ENCODE peak calls at places on chromosomes 16 and 17, in seven cellular contexts. E, T, R, G, M, B and K are unnamed samples.

GRCh38 chr16:23597003-23597756 is 1.1 kb upstream of the NDUFAB1 start:
- DNase-seq in R (no peak), G (peak), M (no peak), E (peak), T (no peak), B (peak), K (peak)

GRCh38 chr17:42312285-42313130 is 24.2 kb downstream of the STAT5A start:
- DNase-seq in M (peak), B (peak), R (peak), E (peak), G (peak), T (peak), K (peak)

GRCh38 chr16:69017036-69017783 is 88.2 kb upstream of the HAS3 start:
- DNase-seq in G (no peak), M (peak), T (peak), E (no peak), R (no peak), B (no peak), K (peak)

GRCh38 chr16:8623634-8624033 is 2.1 kb downstream of the METTL22 start:
- DNase-seq in M (peak), G (no peak), E (no peak), B (no peak), T (peak), R (no peak), K (peak)

GRCh38 chr16:58582971-58583765 is 46.5 kb downstream of the CNOT1 start:
- DNase-seq in R (no peak), B (no peak), E (no peak), M (no peak), G (no peak), T (no peak), K (peak)

GRCh38 chr17:27281438-27281837 is 12.5 kb upstream of the WSB1 start:
- DNase-seq in R (no peak), M (no peak), B (no peak), E (no peak), G (no peak), T (no peak), K (peak)

GRCh38 chr17:56909742-56910508 is 3.9 kb downstream of the TRIM25 start:
- DNase-seq in T (no peak), E (no peak), M (no peak), R (no peak), G (no peak), B (no peak), K (no peak)

GRCh38 chr16:67897231-67897630 is 4.2 kb downstream of the PSKH1 start:
- DNase-seq in R (no peak), E (no peak), T (peak), G (no peak), B (no peak), M (peak), K (no peak)

GRCh38 chr16:17302620-17303019 is 168.1 kb downstream of the XYLT1 start:
- DNase-seq in T (no peak), R (no peak), M (no peak), E (no peak), G (no peak), B (no peak), K (no peak)

GRCh38 chr16:66399930-66400329 is 27.2 kb upstream of the BEAN1 start:
- DNase-seq in R (no peak), T (no peak), E (no peak), B (no peak), G (no peak), M (no peak), K (no peak)

GRCh38 chr16:75095204-75095621 is 21.4 kb downstream of the LDHD start:
- DNase-seq in G (no peak), B (no peak), E (no peak), T (no peak), R (no peak), M (no peak), K (no peak)

GRCh38 chr17:7806592-7806991 is 27.4 kb upstream of the KDM6B start:
- DNase-seq in M (no peak), T (no peak), E (no peak), R (no peak), B (no peak), G (no peak), K (no peak)

GRCh38 chr16:67613808-67614207 is 31.1 kb upstream of the CARMIL2 start:
- DNase-seq in T (no peak), B (no peak), R (no peak), M (no peak), G (peak), E (peak), K (peak)

GRCh38 chr17:76260220-76260619 is 4.9 kb upstream of the UBALD2 start:
- DNase-seq in T (no peak), B (no peak), R (no peak), E (no peak), M (no peak), G (no peak), K (no peak)

GRCh38 chr16:1784977-1785845 is 2.5 kb downstream of the NUBP2 start:
- DNase-seq in B (no peak), M (no peak), T (no peak), R (no peak), E (peak), G (no peak), K (no peak)

GRCh38 chr17:63634163-63634562 is 11.9 kb downstream of the MAP3K3 start:
- DNase-seq in E (no peak), M (peak), B (no peak), T (peak), G (no peak), R (no peak), K (peak)

GRCh38 chr16:53099318-53100130 is 44.7 kb downstream of the CHD9 start:
- DNase-seq in T (peak), G (peak), R (peak), M (peak), B (peak), E (peak), K (peak)

GRCh38 chr17:31216053-31216751 is 80.8 kb downstream of the OMG start:
- DNase-seq in T (peak), M (peak), G (no peak), B (peak), E (no peak), R (peak), K (peak)

GRCh38 chr17:42124256-42124655 is 1.7 kb downstream of the HSPB9 start:
- DNase-seq in B (no peak), R (no peak), T (no peak), E (no peak), M (no peak), G (no peak), K (no peak)

GRCh38 chr16:57299009-57299718 is 14.7 kb upstream of the PLLP start:
- DNase-seq in G (peak), T (no peak), B (no peak), M (no peak), E (no peak), R (no peak), K (no peak)

GRCh38 chr17:22161376-22161775 is 469.1 kb downstream of the KCNJ18 start:
- DNase-seq in T (no peak), B (no peak), G (no peak), M (no peak), R (no peak), E (no peak), K (no peak)

DNA sequence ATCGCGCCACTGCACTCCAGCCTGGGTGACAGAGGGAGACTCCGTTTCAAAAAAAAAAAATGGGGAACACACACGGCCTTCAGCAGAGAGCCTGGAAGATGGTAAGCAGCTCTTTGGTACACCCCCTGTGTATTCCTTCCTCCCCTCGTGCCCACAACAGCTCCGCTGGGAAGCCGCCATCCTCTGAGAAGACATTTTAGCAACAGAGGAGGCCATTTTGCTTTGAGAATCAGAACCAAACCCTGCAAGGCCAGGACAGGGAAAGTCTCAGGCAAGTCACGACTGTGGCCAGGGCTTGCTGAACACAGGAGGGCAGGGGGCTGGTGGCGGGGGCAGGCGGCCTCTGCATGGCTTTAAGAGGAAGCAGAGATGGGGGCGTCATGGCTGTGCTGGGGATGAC is 45.7 kb downstream of the SOCS1 start:
- DNase-seq in R (no peak), B (no peak), T (no peak), M (no peak), G (no peak), E (no peak), K (no peak)
- H2BK5ac ChIP-seq in R (no peak), B (no peak), T (no peak), M (no peak), G (no peak), E (no peak), K (no peak)

GRCh38 chr16:21092951-21093350 is 57.7 kb downstream of the DNAH3 start:
- DNase-seq in G (no peak), R (no peak), E (no peak), B (no peak), M (no peak), T (no peak), K (no peak)
- H2BK5ac ChIP-seq in G (no peak), R (no peak), E (no peak), B (no peak), M (no peak), T (no peak), K (no peak)

GRCh38 chr17:40576113-40576740 is 11.0 kb upstream of the CCR7 start:
- DNase-seq in R (no peak), T (no peak), E (no peak), M (no peak), G (no peak), B (no peak), K (no peak)
- H2BK5ac ChIP-seq in R (no peak), T (no peak), E (no peak), M (no peak), G (no peak), B (no peak), K (no peak)

GRCh38 chr17:47605006-47605405 is 44.7 kb upstream of the KPNB1 start:
- DNase-seq in E (no peak), T (peak), R (no peak), G (no peak), B (no peak), M (no peak), K (no peak)

GRCh38 chr17:47603830-47604229 is 45.9 kb upstream of the KPNB1 start:
- DNase-seq in R (no peak), G (no peak), B (no peak), E (no peak), T (no peak), M (no peak), K (no peak)

GRCh38 chr17:47611372-47612350 is 38.1 kb upstream of the KPNB1 start:
- DNase-seq in T (peak), G (no peak), E (no peak), R (no peak), M (no peak), B (no peak), K (no peak)

GRCh38 chr17:47604268-47604927 is 45.3 kb upstream of the KPNB1 start:
- DNase-seq in E (no peak), T (peak), M (peak), R (no peak), G (no peak), B (no peak), K (no peak)

DNA sequence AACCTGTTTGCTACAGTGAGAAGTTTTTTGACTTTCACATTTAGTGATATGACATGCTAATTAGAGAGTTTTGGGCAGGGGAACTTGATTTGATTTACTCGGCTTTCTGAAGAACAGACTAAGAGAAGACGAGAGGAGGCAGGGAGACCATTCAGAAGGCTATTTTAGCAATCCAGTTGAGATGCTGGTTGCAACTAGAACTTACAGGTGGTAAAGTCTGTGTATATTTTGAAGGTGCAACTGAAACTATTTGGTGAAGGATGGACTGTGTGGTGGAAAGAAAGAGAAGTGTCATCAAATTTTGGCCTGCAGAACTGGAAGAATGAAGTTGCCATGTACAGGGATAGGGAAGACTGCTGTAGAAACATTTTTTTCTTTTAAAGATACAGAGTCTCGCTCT is 42.2 kb upstream of the KPNB1 start:
- DNase-seq in R (no peak), B (no peak), E (no peak), G (no peak), M (no peak), T (no peak), K (no peak)
- H2BK5ac ChIP-seq in R (no peak), B (no peak), E (no peak), G (no peak), M (no peak), T (no peak), K (no peak)

DNA sequence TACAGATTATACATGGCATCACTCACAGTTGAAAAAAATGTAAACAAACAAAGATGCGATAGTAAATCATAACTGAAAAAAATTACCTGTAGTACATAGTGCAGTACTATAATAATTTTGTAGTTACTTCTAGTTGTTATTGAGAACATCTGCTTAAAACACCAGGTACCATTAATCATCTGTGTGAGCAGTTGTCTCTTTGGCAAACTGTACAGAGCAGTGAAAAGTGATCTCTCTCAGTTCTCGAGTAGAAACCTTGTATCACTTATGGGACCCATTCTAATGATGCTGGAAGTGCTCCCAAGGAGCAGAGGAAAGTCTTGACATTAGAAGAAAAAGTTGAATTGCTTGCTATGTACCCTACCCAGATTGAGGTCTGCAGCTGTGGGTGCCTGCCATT is 8.9 kb upstream of the TENT4B start:
- DNase-seq in B (no peak), T (no peak), R (no peak), M (no peak), E (no peak), G (no peak), K (no peak)
- H2BK5ac ChIP-seq in B (no peak), T (no peak), R (no peak), M (no peak), E (no peak), G (no peak), K (no peak)

GRCh38 chr16:61590577-61590976 is 445.7 kb downstream of the CDH8 start:
- DNase-seq in M (no peak), B (no peak), E (no peak), R (no peak), G (no peak), T (no peak), K (peak)

GRCh38 chr16:61581417-61582046 is 454.7 kb downstream of the CDH8 start:
- DNase-seq in T (no peak), B (no peak), R (no peak), M (no peak), E (no peak), G (no peak), K (no peak)

GRCh38 chr16:61587526-61587925 is 448.7 kb downstream of the CDH8 start:
- DNase-seq in T (no peak), M (no peak), G (no peak), B (no peak), R (no peak), E (no peak), K (no peak)
- H2BK5ac ChIP-seq in T (no peak), M (no peak), G (no peak), B (no peak), R (no peak), E (no peak), K (no peak)